ENCODE peak calls at places on chromosome 12, in five cellular contexts. Q, G, L, H and X are unnamed samples.

GRCh38 chr12:28459481-28459880 is 269.2 kb downstream of the CCDC91 start:
- DNase-seq in Q (no peak), G (no peak), L (no peak), H (no peak), X (no peak)

GRCh38 chr12:128968668-128969067 is 115.4 kb downstream of the GLT1D1 start:
- DNase-seq in Q (no peak), G (no peak), L (no peak), H (no peak), X (no peak)

GRCh38 chr12:6688543-6688999 is 604 bp downstream of the ZNF384 start:
- DNase-seq in Q (no peak), G (no peak), L (no peak), H (no peak), X (no peak)

GRCh38 chr12:125519026-125519651 is 453.9 kb downstream of the AACS start:
- DNase-seq in Q (no peak), G (no peak), L (no peak), H (no peak), X (no peak)

GRCh38 chr12:6285063-6285477 is 25.4 kb upstream of the PLEKHG6 start:
- DNase-seq in Q (no peak), G (peak), L (peak), H (peak), X (peak)

GRCh38 chr12:109875572-109876131 is 4.7 kb downstream of the GLTP start:
- DNase-seq in Q (no peak), G (no peak), L (no peak), H (no peak), X (no peak)

GRCh38 chr12:119668315-119668651 is 350 bp downstream of the PRKAB1 start:
- DNase-seq in Q (no peak), G (no peak), L (no peak), H (peak), X (peak)

GRCh38 chr12:68042212-68042699 is 53.0 kb downstream of the IFNG-AS1 start:
- DNase-seq in Q (no peak), G (no peak), L (no peak), H (peak), X (no peak)

GRCh38 chr12:88516811-88517210 is 63.5 kb downstream of the KITLG start:
- DNase-seq in Q (no peak), G (no peak), L (no peak), H (no peak), X (no peak)

GRCh38 chr12:636632-637031 is 26.6 kb downstream of the NINJ2 start:
- DNase-seq in Q (no peak), G (no peak), L (no peak), H (no peak), X (no peak)

GRCh38 chr12:131211279-131211938 is 257.7 kb downstream of the ADGRD1 start:
- DNase-seq in Q (no peak), G (peak), L (no peak), H (no peak), X (no peak)

GRCh38 chr12:6934110-6934509 is 6.4 kb downstream of the ATN1 start:
- DNase-seq in Q (no peak), G (no peak), L (peak), H (peak), X (peak)

GRCh38 chr12:14841761-14842160 is 1.6 kb downstream of the ART4 start:
- DNase-seq in Q (no peak), G (no peak), L (peak), H (peak), X (peak)

GRCh38 chr12:43758728-43759563 is at the start of the genes IRAK4 and PUS7L:
- DNase-seq in Q (peak), G (peak), L (peak), H (peak), X (peak)

GRCh38 chr12:50082644-50083043 is 2.5 kb upstream of the SMARCD1 start:
- DNase-seq in Q (no peak), G (no peak), L (no peak), H (no peak), X (no peak)

GRCh38 chr12:66232258-66232657 is 43.2 kb downstream of the IRAK3 start:
- DNase-seq in Q (no peak), G (no peak), L (no peak), H (no peak), X (no peak)

GRCh38 chr12:56521209-56521589 is 421 bp upstream of the RBMS2 start:
- DNase-seq in Q (no peak), G (no peak), L (no peak), H (no peak), X (no peak)

GRCh38 chr12:52903855-52904508 is 894 bp downstream of the KRT8 start:
- DNase-seq in Q (peak), G (peak), L (peak), H (peak), X (peak)

GRCh38 chr12:96882862-96883261 is 24.2 kb upstream of the NEDD1 start:
- DNase-seq in Q (no peak), G (no peak), L (peak), H (peak), X (peak)

GRCh38 chr12:102480401-102480800 is at the start of gene IGF1:
- DNase-seq in Q (no peak), G (no peak), L (peak), H (peak), X (peak)

GRCh38 chr12:70305794-70306193 is 60.3 kb upstream of the KCNMB4 start:
- DNase-seq in Q (no peak), G (no peak), L (peak), H (peak), X (no peak)

GRCh38 chr12:105861232-105861631 is 277.5 kb downstream of the NUAK1 start:
- DNase-seq in Q (no peak), G (no peak), L (no peak), H (no peak), X (no peak)

GRCh38 chr12:92272301-92272964 is 126.8 kb upstream of the BTG1 start:
- DNase-seq in Q (no peak), G (no peak), L (no peak), H (no peak), X (no peak)

GRCh38 chr12:88756153-88756552 is 175.9 kb upstream of the KITLG start:
- DNase-seq in Q (no peak), G (no peak), L (no peak), H (no peak), X (no peak)

GRCh38 chr12:8033153-8034044 is 883 bp downstream of the FOXJ2 start:
- DNase-seq in Q (peak), G (peak), L (peak), H (peak), X (peak)

GRCh38 chr12:96751626-96752025 is 155.4 kb upstream of the NEDD1 start:
- DNase-seq in Q (no peak), G (no peak), L (no peak), H (no peak), X (no peak)

GRCh38 chr12:74537126-74537706 is 419 bp upstream of the ATXN7L3B start:
- DNase-seq in Q (no peak), G (no peak), L (peak), H (peak), X (peak)

GRCh38 chr12:1443421-1444141 is 150.8 kb downstream of the FBXL14 start:
- DNase-seq in Q (no peak), G (no peak), L (peak), H (peak), X (no peak)

GRCh38 chr12:18690653-18691052 is 47.2 kb downstream of the PLCZ1 start:
- DNase-seq in Q (no peak), G (no peak), L (peak), H (peak), X (peak)

GRCh38 chr12:76866726-76867125 is 12.1 kb downstream of the CSRP2 start:
- DNase-seq in Q (no peak), G (no peak), L (peak), H (peak), X (peak)